ENCODE peak calls at places on chromosomes 3 and 15, in ten cellular contexts. C is vagina; Z is CD8-positive, alpha-beta T cell; Y is aorta; G is heart right ventricle; L is hepatocyte; E is psoas muscle; V is CD4-positive, alpha-beta memory T cell; D is IMR-90; Q is testis. U is an unnamed sample.

GRCh38 chr3:115423170-115423569 is 200.1 kb upstream of the GAP43 start:
- DNase-seq in C (no peak), Q (no peak), E (no peak), V (no peak), Y (no peak), Z (no peak), G (no peak), D (no peak), L (no peak), U (no peak)

GRCh38 chr3:49339593-49339946 is 283 bp downstream of the USP4 start:
- DNase-seq in E (peak; percentile 34), Y (peak; percentile 84), D (no peak), Z (no peak), G (peak; percentile 47), V (no peak), Q (peak; percentile 45), L (peak; percentile 63), C (no peak), U (no peak)

GRCh38 chr3:114406286-114406685 is 112.5 kb downstream of the TIGIT start:
- DNase-seq in Y (no peak), L (no peak), V (no peak), E (no peak), C (no peak), Q (no peak), D (peak; percentile 29), Z (no peak), G (no peak), U (no peak)

GRCh38 chr3:8964436-8965370 is 1.4 kb upstream of the RAD18 start:
- DNase-seq in G (no peak), Z (no peak), V (no peak), Q (no peak), L (peak; percentile 44), D (peak; percentile 70), C (no peak), Y (no peak), E (no peak), U (peak; percentile 79)

GRCh38 chr15:42152196-42152920 is 4.1 kb downstream of the PLA2G4F start:
- DNase-seq in G (no peak), V (no peak), E (peak; percentile 51), Q (no peak), L (no peak), D (no peak), Z (no peak), Y (no peak), C (no peak), U (peak; percentile 32)

GRCh38 chr3:183844606-183845005 is 19.2 kb upstream of the MAP6D1 start:
- DNase-seq in Q (no peak), Y (no peak), C (no peak), E (no peak), Z (no peak), L (peak; percentile 41), V (no peak), D (peak; percentile 92), G (no peak), U (no peak)

GRCh38 chr15:45088801-45089711 is 24.9 kb downstream of the DUOX2 start:
- DNase-seq in G (no peak), E (no peak), L (peak; percentile 66), D (no peak), C (no peak), Z (no peak), Y (no peak), Q (no peak), V (no peak), U (no peak)

GRCh38 chr3:190301591-190301990 is 20.7 kb downstream of the CLDN1 start:
- DNase-seq in Y (no peak), G (no peak), Z (no peak), Q (no peak), D (no peak), V (peak; percentile 18), E (no peak), C (no peak), L (no peak), U (no peak)

GRCh38 chr3:158050461-158050860 is 55.8 kb downstream of the SHOX2 start:
- DNase-seq in Q (no peak), G (no peak), C (no peak), E (no peak), D (no peak), Y (no peak), V (no peak), Z (no peak), L (no peak), U (no peak)

GRCh38 chr3:60720696-60721228 is 530.5 kb downstream of the FHIT start:
- DNase-seq in G (no peak), Y (no peak), Z (no peak), Q (no peak), L (no peak), D (no peak), C (no peak), E (no peak), V (no peak), U (no peak)

GRCh38 chr3:135736740-135737139 is 228.8 kb upstream of the PPP2R3A start:
- DNase-seq in Y (no peak), C (no peak), D (peak; percentile 5), Z (no peak), L (no peak), Q (peak; percentile 47), E (no peak), G (no peak), V (no peak), U (peak; percentile 88)

GRCh38 chr3:17985658-17986392 is 243.4 kb upstream of the TBC1D5 start:
- DNase-seq in V (no peak), L (no peak), D (no peak), Q (no peak), G (no peak), C (no peak), Z (no peak), Y (no peak), E (no peak), U (no peak)

GRCh38 chr3:126292318-126293070 is 64.7 kb downstream of the KLF15 start:
- DNase-seq in Y (peak; percentile 61), Q (no peak), C (peak; percentile 56), G (no peak), V (no peak), D (no peak), E (no peak), L (no peak), Z (no peak), U (peak; percentile 48)

GRCh38 chr3:170751083-170751893 is 118.7 kb downstream of the RPL22L1 start:
- DNase-seq in E (peak; percentile 53), L (peak; percentile 36), Y (peak; percentile 86), D (peak; percentile 82), C (no peak), V (no peak), G (peak; percentile 42), Q (peak; percentile 47), Z (no peak), U (no peak)

DNA sequence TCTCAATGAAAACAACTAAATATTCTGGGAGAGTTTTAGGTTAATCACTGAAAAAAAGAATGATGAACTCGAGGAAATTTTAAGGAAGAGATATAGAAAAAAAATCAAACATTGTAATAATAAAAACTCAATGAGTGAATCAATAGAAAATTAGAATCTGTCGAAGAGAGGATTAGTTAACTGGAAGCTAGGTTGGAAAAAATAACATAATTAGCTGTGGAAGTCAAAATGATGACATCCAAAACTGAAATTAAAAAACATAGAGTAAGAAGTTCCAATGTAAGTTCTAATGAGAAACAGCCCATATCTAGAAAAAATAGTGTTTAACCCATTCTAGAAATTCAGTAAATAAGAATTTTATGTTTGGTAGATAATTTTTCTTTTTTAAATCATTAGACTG is 299.3 kb upstream of the RARB start:
- DNase-seq in L (no peak), Y (no peak), V (no peak), C (no peak), Z (no peak), D (no peak), Q (no peak), E (no peak), G (no peak), U (no peak)
- H3K27ac ChIP-seq in L (no peak overlapping the region), Y (no peak overlapping the region), V (no peak overlapping the region), C (no peak overlapping the region), Z (no peak overlapping the region), D (no peak overlapping the region), Q (no peak overlapping the region), E (no peak overlapping the region), G (no peak overlapping the region), U (no peak overlapping the region)

DNA sequence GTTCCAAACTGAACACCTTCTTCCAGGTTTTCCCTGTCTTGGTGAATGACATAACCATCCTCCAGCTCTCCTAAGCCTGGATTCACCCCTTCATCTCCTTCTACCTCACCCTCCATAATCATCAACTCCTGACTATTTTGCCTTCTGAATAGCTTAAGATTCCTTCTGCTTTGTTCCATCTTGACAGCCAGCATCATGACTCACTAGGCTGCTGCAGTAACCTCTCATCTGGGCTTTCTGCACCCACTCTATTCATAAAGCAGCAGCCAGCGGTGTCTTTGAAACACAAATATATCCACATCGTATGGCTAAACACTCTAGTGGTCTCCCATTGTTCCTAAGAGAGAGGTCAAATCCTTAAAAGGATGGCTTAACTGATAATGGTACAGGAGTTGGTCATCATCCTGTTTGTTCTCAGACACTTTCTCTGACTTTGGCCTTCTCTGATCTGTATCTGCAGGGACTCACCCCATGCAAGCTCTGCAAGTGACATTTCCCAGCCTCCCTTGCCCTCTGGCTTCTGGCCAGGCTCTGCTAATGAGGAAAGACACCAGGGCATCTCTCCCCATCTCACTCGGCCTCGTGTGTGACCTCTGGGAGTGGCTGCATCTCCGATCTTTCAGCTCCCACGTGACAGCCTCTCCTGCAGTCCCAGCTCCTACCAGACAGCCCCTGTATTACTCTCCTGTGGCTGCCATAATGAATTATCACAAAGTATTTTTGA is 6.1 kb downstream of the GRK7 start:
- DNase-seq in Z (no peak), E (no peak), D (peak; percentile 31), V (no peak), Q (no peak), L (no peak), Y (no peak), C (no peak), G (no peak), U (peak; percentile 56)
- H3K4me3 ChIP-seq in Z (no peak overlapping the region), E (no peak overlapping the region), D (no peak overlapping the region), V (no peak overlapping the region), Q (no peak overlapping the region), L (no peak overlapping the region), Y (no peak overlapping the region), C (no peak overlapping the region), G (no peak overlapping the region), U (no peak overlapping the region)

GRCh38 chr3:177725165-177725564 is 527.9 kb upstream of the TBL1XR1 start:
- DNase-seq in Z (no peak), C (no peak), E (no peak), Q (no peak), G (no peak), L (no peak), V (no peak), D (no peak), Y (no peak), U (no peak)
- H3K4me1 ChIP-seq in Z (no peaks in the 10 kb centered on the region), C (peaks cover 36% of the 10 kb centered on the region), E (peaks cover 56% of the 10 kb centered on the region), Q (peaks cover 25% of the 10 kb centered on the region), G (peaks cover 63% of the 10 kb centered on the region), L (peaks cover 6% of the 10 kb centered on the region), V (peaks cover 11% of the 10 kb centered on the region), D (peaks cover 4% of the 10 kb centered on the region), Y (no peaks in the 10 kb centered on the region), U (no peaks in the 10 kb centered on the region)

GRCh38 chr3:71074416-71074815 is 509.1 kb downstream of the FOXP1 start:
- DNase-seq in C (no peak), G (no peak), D (peak; percentile 43), L (no peak), Y (no peak), V (no peak), Z (no peak), Q (no peak), E (no peak), U (no peak)
- H3K27ac ChIP-seq in C (no peak overlapping the region), G (no peak overlapping the region), D (peak overlapping the region; percentile 64), L (no peak overlapping the region), Y (peak overlapping the region; percentile 64), V (no peak overlapping the region), Z (no peak overlapping the region), Q (no peak overlapping the region), E (no peak overlapping the region), U (no peak overlapping the region)

U was measured in endodermal cell.